ENCODE peak calls at places on chromosome 7, in seven cellular contexts. Y is tibial artery, T is IMR-90, N is DND-41, S is lower lobe of right lung, W is cardiac muscle cell, O is brain microvascular endothelial cell. L is an unnamed sample.

GRCh38 chr7:41241641-41242040 is 461.2 kb downstream of the INHBA start:
- DNase-seq in Y (no peak), T (no peak), N (no peak), S (no peak), W (no peak), O (no peak), L (no peak)

GRCh38 chr7:137266764-137267163 is 76.8 kb downstream of the PTN start:
- DNase-seq in Y (no peak), T (no peak), N (no peak), S (no peak), W (no peak), O (no peak), L (no peak)

GRCh38 chr7:35971133-35971995 is 170.5 kb downstream of the SEPTIN7 start:
- DNase-seq in Y (no peak), T (no peak), N (no peak), S (no peak), W (peak; percentile 38), O (no peak), L (peak; percentile 70)

GRCh38 chr7:128347573-128348147 is 4.0 kb upstream of the RBM28 start:
- DNase-seq in Y (no peak), T (peak; percentile 45), N (peak; percentile 52), S (peak; percentile 54), W (peak; percentile 71), O (peak; percentile 49), L (peak; percentile 79)

GRCh38 chr7:71563276-71563675 is 431.3 kb downstream of the GALNT17 start:
- DNase-seq in Y (no peak), T (no peak), N (no peak), S (no peak), W (no peak), O (no peak), L (no peak)

GRCh38 chr7:135409845-135410545 is 99.9 kb downstream of the CNOT4 start:
- DNase-seq in Y (no peak), T (no peak), N (no peak), S (no peak), W (no peak), O (no peak), L (no peak)

GRCh38 chr7:154409703-154410311 is 357.6 kb downstream of the DPP6 start:
- DNase-seq in Y (no peak), T (no peak), N (peak; percentile 51), S (no peak), W (peak; percentile 1), O (no peak), L (no peak)

GRCh38 chr7:46855851-46856250 is 726.1 kb downstream of the TNS3 start:
- DNase-seq in Y (no peak), T (no peak), N (no peak), S (no peak), W (no peak), O (no peak), L (no peak)

GRCh38 chr7:69934475-69934903 is 336.2 kb downstream of the AUTS2 start:
- DNase-seq in Y (no peak), T (no peak), N (no peak), S (no peak), W (no peak), O (no peak), L (no peak)

GRCh38 chr7:108345710-108346336 is 110.4 kb downstream of the NRCAM start:
- DNase-seq in Y (no peak), T (no peak), N (no peak), S (no peak), W (no peak), O (no peak), L (no peak)

GRCh38 chr7:129825005-129825553 is 127.7 kb downstream of the UBE2H start:
- DNase-seq in Y (peak; percentile 41), T (no peak), N (no peak), S (peak; percentile 77), W (peak; percentile 31), O (no peak), L (peak; percentile 82)

GRCh38 chr7:44587843-44588711 is 6.0 kb upstream of the TMED4 start:
- DNase-seq in Y (peak; percentile 51), T (peak; percentile 66), N (peak; percentile 52), S (no peak), W (peak; percentile 75), O (peak; percentile 63), L (no peak)

GRCh38 chr7:56023500-56023899 is 27.7 kb downstream of the PSPH start:
- DNase-seq in Y (no peak), T (peak; percentile 38), N (no peak), S (no peak), W (no peak), O (no peak), L (no peak)

DNA sequence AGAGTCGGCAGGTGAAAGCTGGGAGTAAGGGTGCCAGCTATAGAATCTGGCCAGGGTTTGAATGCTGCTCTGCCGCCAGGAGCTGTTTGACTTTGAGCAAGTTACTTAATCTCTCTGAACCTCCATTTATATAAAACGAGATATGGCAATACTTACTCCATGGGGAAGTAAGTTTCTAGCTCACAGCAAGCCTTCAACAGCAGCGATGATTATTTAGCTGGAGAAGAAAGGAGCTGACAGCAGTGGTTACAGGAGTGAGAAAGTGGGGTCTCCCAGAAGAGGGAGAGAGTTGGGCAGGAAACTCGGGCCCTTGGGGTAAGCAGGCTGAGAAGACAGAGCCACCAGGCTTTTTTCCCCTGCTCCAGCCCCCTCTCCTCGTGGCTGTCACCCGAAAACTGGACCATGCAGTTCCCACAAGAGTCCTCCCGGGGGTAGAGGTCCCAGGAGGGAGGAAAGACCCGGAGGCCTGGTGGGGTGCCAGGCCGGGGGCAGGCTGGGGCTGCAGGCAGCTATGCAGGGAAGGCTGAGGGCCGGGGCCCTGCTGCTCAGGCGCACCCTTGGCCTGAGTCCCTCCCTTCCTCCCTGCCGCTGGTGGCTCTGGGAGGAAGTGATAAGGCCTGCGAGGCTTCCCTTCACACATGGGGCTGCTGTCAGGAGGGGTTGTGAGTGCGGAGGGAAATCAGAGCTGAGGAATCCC is 3.5 kb downstream of the NOS3 start:
- DNase-seq in Y (no peak), T (no peak), N (no peak), S (no peak), W (peak; percentile 65), O (no peak), L (peak; percentile 91)
- H3K4me3 ChIP-seq in Y (peak overlapping the region; percentile 16), T (no peak overlapping the region), N (no peak overlapping the region), S (peak overlapping the region; percentile 52), W (no peak overlapping the region), O (no peak overlapping the region), L (peak overlapping the region; percentile 43)

DNA sequence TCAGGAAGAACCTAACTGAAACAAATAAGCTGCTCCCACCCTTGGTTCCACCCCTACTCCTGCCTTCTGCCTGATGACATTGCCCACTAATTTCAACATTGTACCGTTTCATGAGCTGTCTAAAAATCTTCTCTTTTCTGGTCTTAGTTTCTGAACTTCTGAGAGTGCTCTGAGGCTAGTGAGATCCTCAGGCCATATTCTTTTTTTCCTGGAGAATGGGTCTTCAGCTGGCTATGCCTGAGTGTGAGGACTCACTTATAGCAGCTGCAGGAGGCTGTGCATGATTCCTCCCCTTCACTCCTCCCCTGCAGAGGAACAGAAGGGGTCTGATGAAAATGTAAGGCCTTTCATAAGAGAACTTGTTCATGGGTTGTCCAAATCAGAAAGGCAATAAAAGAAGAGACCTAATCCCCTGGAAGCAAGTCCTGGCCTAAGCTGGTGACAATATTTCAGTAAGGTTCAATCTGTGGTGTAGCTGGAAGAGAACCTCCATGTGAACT is 11.1 kb downstream of the HOXA4 start:
- DNase-seq in Y (no peak), T (peak; percentile 26), N (no peak), S (no peak), W (no peak), O (no peak), L (no peak)
- H3K27me3 ChIP-seq in Y (no peaks in the 10 kb centered on the region), T (no peaks in the 10 kb centered on the region), N (no peaks in the 10 kb centered on the region), S (peaks cover 25% of the 10 kb centered on the region), W (peaks cover 100% of the 10 kb centered on the region), O (peaks cover 95% of the 10 kb centered on the region), L (no peaks in the 10 kb centered on the region)

GRCh38 chr7:51467384-51468017 is 150.9 kb upstream of the COBL start:
- DNase-seq in Y (no peak), T (no peak), N (peak; percentile 58), S (no peak), W (no peak), O (no peak), L (no peak)

GRCh38 chr7:51477323-51477722 is 160.7 kb upstream of the COBL start:
- DNase-seq in Y (no peak), T (no peak), N (no peak), S (no peak), W (no peak), O (no peak), L (no peak)

GRCh38 chr7:51472873-51473272 is 156.3 kb upstream of the COBL start:
- DNase-seq in Y (no peak), T (no peak), N (no peak), S (no peak), W (no peak), O (no peak), L (no peak)

GRCh38 chr7:51471199-51472016 is 154.8 kb upstream of the COBL start:
- DNase-seq in Y (no peak), T (no peak), N (no peak), S (no peak), W (no peak), O (no peak), L (peak; percentile 60)

DNA sequence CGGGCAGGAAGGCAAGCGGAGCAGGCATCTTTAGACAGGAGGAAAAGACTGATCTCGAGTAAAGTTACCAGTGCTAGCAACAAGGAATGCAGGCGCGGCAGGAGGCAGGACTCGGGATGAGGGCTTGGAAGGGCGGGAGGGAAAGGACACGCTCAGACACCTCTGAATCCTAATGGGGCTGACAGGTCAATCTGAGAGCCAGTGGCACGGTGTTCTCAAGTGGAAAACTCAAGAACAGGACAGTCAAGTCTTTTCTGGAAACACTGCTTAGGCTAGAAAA is 155.3 kb upstream of the COBL start:
- DNase-seq in Y (no peak), T (no peak), N (no peak), S (no peak), W (no peak), O (no peak), L (no peak)
- H3K4me3 ChIP-seq in Y (no peak overlapping the region), T (no peak overlapping the region), N (no peak overlapping the region), S (no peak overlapping the region), W (no peak overlapping the region), O (no peak overlapping the region), L (no peak overlapping the region)

DNA sequence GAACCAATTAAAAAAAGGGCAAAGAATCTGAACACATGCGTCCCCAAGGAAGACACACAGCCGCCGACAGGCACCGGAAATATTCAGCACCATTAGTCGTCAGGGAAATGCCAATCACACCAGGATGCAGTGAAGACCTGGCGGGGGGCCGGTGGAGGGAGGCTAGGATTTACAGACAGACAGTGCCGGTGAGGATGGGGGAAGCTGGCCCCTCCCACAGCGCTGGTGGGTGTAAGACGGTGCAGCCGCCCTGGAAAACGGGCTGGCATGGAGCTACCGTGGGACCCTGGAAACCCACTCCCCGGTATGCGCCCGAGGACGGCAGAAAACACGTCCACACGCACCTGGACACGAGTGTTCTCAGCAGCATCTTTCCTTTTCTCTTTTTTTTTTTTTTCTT is 4.8 kb upstream of the ADAP1 start:
- DNase-seq in Y (no peak), T (no peak), N (no peak), S (peak; percentile 41), W (no peak), O (no peak), L (peak; percentile 55)
- H3K27me3 ChIP-seq in Y (no peaks in the 10 kb centered on the region), T (peaks cover 15% of the 10 kb centered on the region), N (no peaks in the 10 kb centered on the region), S (peaks cover 9% of the 10 kb centered on the region), W (peaks cover 13% of the 10 kb centered on the region), O (no peaks in the 10 kb centered on the region), L (no peaks in the 10 kb centered on the region)

GRCh38 chr7:2445047-2445446 is 31.2 kb downstream of the GRIFIN start:
- DNase-seq in Y (peak; percentile 41), T (no peak), N (no peak), S (no peak), W (peak; percentile 5), O (no peak), L (peak; percentile 55)
- H3K4me3 ChIP-seq in Y (no peak overlapping the region), T (no peak overlapping the region), N (no peak overlapping the region), S (no peak overlapping the region), W (no peak overlapping the region), O (no peak overlapping the region), L (no peak overlapping the region)

GRCh38 chr7:155870334-155871180 is 58.3 kb upstream of the SHH start:
- DNase-seq in Y (no peak), T (no peak), N (no peak), S (no peak), W (no peak), O (no peak), L (no peak)
- H3K27me3 ChIP-seq in Y (no peaks in the 10 kb centered on the region), T (no peaks in the 10 kb centered on the region), N (peaks cover 2% of the 10 kb centered on the region), S (no peaks in the 10 kb centered on the region), W (no peaks in the 10 kb centered on the region), O (peaks cover 4% of the 10 kb centered on the region), L (no peaks in the 10 kb centered on the region)